ENCODE peak calls at places on chromosomes 7 and 10, in six cellular contexts. One of them, this sample, is unnamed.
A peak's percentile ranks its signal among the peaks of the same experiment; 100 is the strongest.

GRCh38 chr7:150378115-150378852 is 846 bp upstream of the ZNF775 start:
- DNase-seq in stimulated activated naive CD4-positive, alpha-beta T cell: peak; percentile 47
- DNase-seq in head of caudate nucleus: peak; percentile 58
- DNase-seq in endothelial cell: peak; percentile 77
- DNase-seq in NB4: peak; percentile 92
- DNase-seq in dorsolateral prefrontal cortex: no peak
- DNase-seq in this sample: no peak

GRCh38 chr10:23053036-23053435 is 42.3 kb upstream of the MSRB2 start:
- DNase-seq in NB4: no peak
- DNase-seq in stimulated activated naive CD4-positive, alpha-beta T cell: no peak
- DNase-seq in endothelial cell: no peak
- DNase-seq in head of caudate nucleus: no peak
- DNase-seq in dorsolateral prefrontal cortex: no peak
- DNase-seq in this sample: no peak

GRCh38 chr7:727104-727805 is at the start of gene PRKAR1B:
- DNase-seq in NB4: peak; percentile 67
- DNase-seq in dorsolateral prefrontal cortex: no peak
- DNase-seq in endothelial cell: no peak
- DNase-seq in head of caudate nucleus: no peak
- DNase-seq in stimulated activated naive CD4-positive, alpha-beta T cell: no peak
- DNase-seq in this sample: no peak

GRCh38 chr10:16545126-16545736 is 23.6 kb upstream of the C1QL3 start:
- DNase-seq in dorsolateral prefrontal cortex: no peak
- DNase-seq in stimulated activated naive CD4-positive, alpha-beta T cell: no peak
- DNase-seq in NB4: peak; percentile 19
- DNase-seq in head of caudate nucleus: no peak
- DNase-seq in endothelial cell: no peak
- DNase-seq in this sample: peak; percentile 3

GRCh38 chr10:35555962-35556930 is 48.9 kb upstream of the GJD4 start:
- DNase-seq in NB4: no peak
- DNase-seq in head of caudate nucleus: no peak
- DNase-seq in dorsolateral prefrontal cortex: no peak
- DNase-seq in endothelial cell: no peak
- DNase-seq in stimulated activated naive CD4-positive, alpha-beta T cell: no peak
- DNase-seq in this sample: no peak

GRCh38 chr7:37462120-37462519 is 13.5 kb upstream of the ELMO1 start:
- DNase-seq in stimulated activated naive CD4-positive, alpha-beta T cell: no peak
- DNase-seq in NB4: peak; percentile 20
- DNase-seq in dorsolateral prefrontal cortex: no peak
- DNase-seq in head of caudate nucleus: no peak
- DNase-seq in endothelial cell: no peak
- DNase-seq in this sample: no peak

GRCh38 chr10:72319416-72320254 is 35.1 kb downstream of the DNAJB12 start:
- DNase-seq in dorsolateral prefrontal cortex: peak; percentile 81
- DNase-seq in head of caudate nucleus: peak; percentile 83
- DNase-seq in NB4: peak; percentile 98
- DNase-seq in stimulated activated naive CD4-positive, alpha-beta T cell: peak; percentile 74
- DNase-seq in endothelial cell: peak; percentile 78
- DNase-seq in this sample: peak; percentile 88

GRCh38 chr10:7408003-7408493 is 2.8 kb downstream of the SFMBT2 start:
- DNase-seq in dorsolateral prefrontal cortex: peak; percentile 46
- DNase-seq in stimulated activated naive CD4-positive, alpha-beta T cell: peak; percentile 37
- DNase-seq in NB4: peak; percentile 27
- DNase-seq in endothelial cell: peak; percentile 51
- DNase-seq in head of caudate nucleus: no peak
- DNase-seq in this sample: no peak

GRCh38 chr7:34191766-34192550 is 286.6 kb downstream of the BMPER start:
- DNase-seq in head of caudate nucleus: peak; percentile 34
- DNase-seq in stimulated activated naive CD4-positive, alpha-beta T cell: no peak
- DNase-seq in NB4: no peak
- DNase-seq in endothelial cell: no peak
- DNase-seq in dorsolateral prefrontal cortex: peak; percentile 60
- DNase-seq in this sample: no peak

GRCh38 chr10:60942604-60943269 is 1.2 kb downstream of the RHOBTB1 start:
- DNase-seq in stimulated activated naive CD4-positive, alpha-beta T cell: no peak
- DNase-seq in dorsolateral prefrontal cortex: peak; percentile 63
- DNase-seq in NB4: peak; percentile 12
- DNase-seq in head of caudate nucleus: peak; percentile 32
- DNase-seq in endothelial cell: no peak
- DNase-seq in this sample: no peak

GRCh38 chr7:7151865-7152264 is 30.5 kb upstream of the C1GALT1 start:
- DNase-seq in endothelial cell: no peak
- DNase-seq in dorsolateral prefrontal cortex: no peak
- DNase-seq in stimulated activated naive CD4-positive, alpha-beta T cell: no peak
- DNase-seq in head of caudate nucleus: no peak
- DNase-seq in NB4: no peak
- DNase-seq in this sample: no peak

GRCh38 chr10:53356616-53357349 is 584.2 kb upstream of the MBL2 start:
- DNase-seq in endothelial cell: no peak
- DNase-seq in dorsolateral prefrontal cortex: no peak
- DNase-seq in head of caudate nucleus: no peak
- DNase-seq in NB4: no peak
- DNase-seq in stimulated activated naive CD4-positive, alpha-beta T cell: no peak
- DNase-seq in this sample: no peak

GRCh38 chr10:97584060-97584797 is at the start of gene HOGA1:
- DNase-seq in NB4: no peak
- DNase-seq in stimulated activated naive CD4-positive, alpha-beta T cell: no peak
- DNase-seq in head of caudate nucleus: peak; percentile 89
- DNase-seq in dorsolateral prefrontal cortex: peak; percentile 92
- DNase-seq in endothelial cell: peak; percentile 24
- DNase-seq in this sample: peak; percentile 65

GRCh38 chr7:108345710-108346336 is 110.4 kb downstream of the NRCAM start:
- DNase-seq in NB4: no peak
- DNase-seq in head of caudate nucleus: peak; percentile 42
- DNase-seq in stimulated activated naive CD4-positive, alpha-beta T cell: no peak
- DNase-seq in dorsolateral prefrontal cortex: no peak
- DNase-seq in endothelial cell: no peak
- DNase-seq in this sample: no peak

GRCh38 chr10:49001402-49001801 is 61.8 kb upstream of the LRRC18 start:
- DNase-seq in endothelial cell: no peak
- DNase-seq in dorsolateral prefrontal cortex: no peak
- DNase-seq in head of caudate nucleus: no peak
- DNase-seq in NB4: no peak
- DNase-seq in stimulated activated naive CD4-positive, alpha-beta T cell: no peak
- DNase-seq in this sample: no peak

GRCh38 chr7:34058791-34059550 is 153.6 kb downstream of the BMPER start:
- DNase-seq in dorsolateral prefrontal cortex: peak; percentile 53
- DNase-seq in NB4: no peak
- DNase-seq in endothelial cell: no peak
- DNase-seq in stimulated activated naive CD4-positive, alpha-beta T cell: no peak
- DNase-seq in head of caudate nucleus: peak; percentile 57
- DNase-seq in this sample: peak; percentile 51

GRCh38 chr7:157540606-157541294 is 203.9 kb downstream of the DNAJB6 start:
- DNase-seq in dorsolateral prefrontal cortex: no peak
- DNase-seq in endothelial cell: no peak
- DNase-seq in stimulated activated naive CD4-positive, alpha-beta T cell: no peak
- DNase-seq in head of caudate nucleus: no peak
- DNase-seq in NB4: no peak
- DNase-seq in this sample: no peak

GRCh38 chr7:1144269-1144771 is 15.7 kb downstream of the ZFAND2A start:
- DNase-seq in stimulated activated naive CD4-positive, alpha-beta T cell: no peak
- DNase-seq in NB4: peak; percentile 67
- DNase-seq in dorsolateral prefrontal cortex: peak; percentile 40
- DNase-seq in endothelial cell: no peak
- DNase-seq in head of caudate nucleus: no peak
- DNase-seq in this sample: no peak

GRCh38 chr10:62454696-62455451 is 80.7 kb downstream of the ZNF365 start:
- DNase-seq in endothelial cell: no peak
- DNase-seq in head of caudate nucleus: no peak
- DNase-seq in NB4: peak; percentile 43
- DNase-seq in stimulated activated naive CD4-positive, alpha-beta T cell: no peak
- DNase-seq in dorsolateral prefrontal cortex: no peak
- DNase-seq in this sample: no peak

GRCh38 chr10:96850825-96851224 is 18.7 kb downstream of the LCOR start:
- DNase-seq in dorsolateral prefrontal cortex: no peak
- DNase-seq in head of caudate nucleus: no peak
- DNase-seq in endothelial cell: no peak
- DNase-seq in NB4: no peak
- DNase-seq in stimulated activated naive CD4-positive, alpha-beta T cell: no peak
- DNase-seq in this sample: peak; percentile 95

GRCh38 chr10:71143170-71143569 is 69.2 kb upstream of the UNC5B start:
- DNase-seq in NB4: no peak
- DNase-seq in dorsolateral prefrontal cortex: no peak
- DNase-seq in head of caudate nucleus: no peak
- DNase-seq in endothelial cell: no peak
- DNase-seq in stimulated activated naive CD4-positive, alpha-beta T cell: no peak
- DNase-seq in this sample: no peak

GRCh38 chr10:5945561-5946418 is 31.6 kb downstream of the IL15RA start:
- DNase-seq in head of caudate nucleus: no peak
- DNase-seq in endothelial cell: peak; percentile 52
- DNase-seq in NB4: peak; percentile 37
- DNase-seq in stimulated activated naive CD4-positive, alpha-beta T cell: no peak
- DNase-seq in dorsolateral prefrontal cortex: no peak
- DNase-seq in this sample: peak; percentile 75

GRCh38 chr7:107224374-107224773 is 55.6 kb downstream of the HBP1 start:
- DNase-seq in NB4: no peak
- DNase-seq in stimulated activated naive CD4-positive, alpha-beta T cell: no peak
- DNase-seq in head of caudate nucleus: no peak
- DNase-seq in endothelial cell: no peak
- DNase-seq in dorsolateral prefrontal cortex: no peak
- DNase-seq in this sample: no peak

GRCh38 chr7:132190683-132191082 is 385.6 kb downstream of the PLXNA4 start:
- DNase-seq in NB4: no peak
- DNase-seq in endothelial cell: no peak
- DNase-seq in head of caudate nucleus: no peak
- DNase-seq in dorsolateral prefrontal cortex: no peak
- DNase-seq in stimulated activated naive CD4-positive, alpha-beta T cell: no peak
- DNase-seq in this sample: no peak

GRCh38 chr7:74292757-74293576 is 3.8 kb downstream of the CLIP2 start:
- DNase-seq in head of caudate nucleus: no peak
- DNase-seq in NB4: peak; percentile 94
- DNase-seq in endothelial cell: no peak
- DNase-seq in dorsolateral prefrontal cortex: no peak
- DNase-seq in stimulated activated naive CD4-positive, alpha-beta T cell: no peak
- DNase-seq in this sample: no peak

GRCh38 chr10:19788075-19788686 is 28.1 kb upstream of the PLXDC2 start:
- DNase-seq in dorsolateral prefrontal cortex: peak; percentile 16
- DNase-seq in stimulated activated naive CD4-positive, alpha-beta T cell: no peak
- DNase-seq in endothelial cell: peak; percentile 42
- DNase-seq in NB4: peak; percentile 31
- DNase-seq in head of caudate nucleus: no peak
- DNase-seq in this sample: peak; percentile 58